ENCODE peak calls at places on chromosome 6, in nine cellular contexts. E, K, O, W, I, P, Y, X and J are unnamed samples. For H3K27me3 and H3K36me3, the result is how much of the 10 kb centered on the place peaks cover.

GRCh38 chr6:2111162-2111677 is 134.2 kb downstream of the GMDS start:
- DNase-seq in E (no peak), K (no peak), O (no peak), W (no peak), I (no peak), P (no peak), Y (no peak), X (no peak), J (no peak)

GRCh38 chr6:27183082-27183832 is 64.2 kb upstream of the PRSS16 start:
- DNase-seq in E (no peak), K (no peak), O (no peak), W (no peak), I (no peak), P (no peak), Y (no peak), X (peak), J (peak)

GRCh38 chr6:158060447-158061360 is 79.0 kb downstream of the SYNJ2 start:
- DNase-seq in E (peak), K (peak), O (no peak), W (no peak), I (peak), P (peak), Y (peak), X (peak), J (no peak)

GRCh38 chr6:28658475-28659249 is 133.0 kb downstream of the GPX5 start:
- DNase-seq in E (no peak), K (no peak), O (no peak), W (no peak), I (no peak), P (no peak), Y (no peak), X (no peak), J (peak)

GRCh38 chr6:129679250-129679649 is 30.7 kb downstream of the ARHGAP18 start:
- DNase-seq in E (no peak), K (no peak), O (no peak), W (no peak), I (no peak), P (no peak), Y (no peak), X (no peak), J (no peak)

GRCh38 chr6:168101201-168102092 is 22.4 kb upstream of the FRMD1 start:
- DNase-seq in E (no peak), K (peak), O (peak), W (no peak), I (no peak), P (peak), Y (no peak), X (no peak), J (peak)

GRCh38 chr6:21138359-21139094 is 455.0 kb upstream of the SOX4 start:
- DNase-seq in E (no peak), K (no peak), O (no peak), W (no peak), I (no peak), P (no peak), Y (no peak), X (no peak), J (no peak)

GRCh38 chr6:123565529-123565928 is 71.2 kb downstream of the TRDN start:
- DNase-seq in E (no peak), K (no peak), O (no peak), W (no peak), I (no peak), P (no peak), Y (no peak), X (no peak), J (no peak)

GRCh38 chr6:41071923-41072835 is at the start of gene OARD1:
- DNase-seq in E (peak), K (peak), O (peak), W (peak), I (peak), P (peak), Y (peak), X (peak), J (peak)

GRCh38 chr6:49410564-49410963 is 52.5 kb downstream of the MMUT start:
- DNase-seq in E (no peak), K (no peak), O (no peak), W (no peak), I (no peak), P (no peak), Y (no peak), X (no peak), J (no peak)

GRCh38 chr6:7568021-7568420 is 22.0 kb upstream of the SNRNP48 start:
- DNase-seq in E (no peak), K (no peak), O (no peak), W (no peak), I (no peak), P (no peak), Y (no peak), X (no peak), J (no peak)

GRCh38 chr6:156776841-156777576 is at the start of gene ARID1B:
- DNase-seq in E (peak), K (peak), O (peak), W (peak), I (peak), P (peak), Y (peak), X (peak), J (peak)

GRCh38 chr6:5851261-5851757 is 155.4 kb downstream of the NRN1 start:
- DNase-seq in E (no peak), K (peak), O (peak), W (no peak), I (peak), P (no peak), Y (no peak), X (peak), J (peak)

GRCh38 chr6:5401845-5402738 is 140.8 kb downstream of the FARS2 start:
- DNase-seq in E (no peak), K (no peak), O (no peak), W (no peak), I (no peak), P (no peak), Y (no peak), X (no peak), J (no peak)

GRCh38 chr6:15254074-15254975 is 8.5 kb downstream of the JARID2 start:
- DNase-seq in E (no peak), K (no peak), O (no peak), W (peak), I (no peak), P (no peak), Y (peak), X (no peak), J (peak)

GRCh38 chr6:9398794-9399373 is 963.5 kb upstream of the SLC35B3 start:
- DNase-seq in E (no peak), K (no peak), O (peak), W (peak), I (no peak), P (peak), Y (no peak), X (peak), J (peak)

GRCh38 chr6:37449984-37450383 is 17.0 kb downstream of the CMTR1 start:
- DNase-seq in E (no peak), K (no peak), O (no peak), W (no peak), I (no peak), P (no peak), Y (no peak), X (no peak), J (no peak)

GRCh38 chr6:150165020-150165702 is 22.3 kb downstream of the PPP1R14C start:
- DNase-seq in E (no peak), K (no peak), O (no peak), W (no peak), I (no peak), P (no peak), Y (no peak), X (no peak), J (no peak)

GRCh38 chr6:20403766-20404640 is 2.3 kb downstream of the E2F3 start:
- DNase-seq in E (peak), K (no peak), O (no peak), W (peak), I (no peak), P (no peak), Y (peak), X (peak), J (peak)

GRCh38 chr6:149032599-149033405 is 284.7 kb upstream of the TAB2 start:
- DNase-seq in E (no peak), K (no peak), O (no peak), W (no peak), I (peak), P (no peak), Y (peak), X (no peak), J (no peak)

GRCh38 chr6:79066828-79067227 is 11.2 kb downstream of the PHIP start:
- DNase-seq in E (no peak), K (no peak), O (no peak), W (no peak), I (no peak), P (no peak), Y (no peak), X (no peak), J (no peak)

GRCh38 chr6:63352587-63353281 is 33.0 kb upstream of the LGSN start:
- DNase-seq in E (no peak), K (no peak), O (no peak), W (no peak), I (peak), P (no peak), Y (no peak), X (peak), J (peak)

GRCh38 chr6:166257911-166258318 is 50.3 kb downstream of the PRR18 start:
- DNase-seq in E (no peak), K (no peak), O (no peak), W (no peak), I (no peak), P (no peak), Y (no peak), X (no peak), J (no peak)

GRCh38 chr6:166252601-166253000 is 55.6 kb downstream of the PRR18 start:
- DNase-seq in E (no peak), K (peak), O (peak), W (no peak), I (no peak), P (no peak), Y (no peak), X (no peak), J (no peak)

GRCh38 chr6:166251655-166252054 is 56.5 kb downstream of the PRR18 start:
- DNase-seq in E (no peak), K (no peak), O (no peak), W (no peak), I (no peak), P (no peak), Y (no peak), X (no peak), J (no peak)

GRCh38 chr6:166251196-166251595 is 57.0 kb downstream of the PRR18 start:
- DNase-seq in E (no peak), K (no peak), O (no peak), W (no peak), I (no peak), P (no peak), Y (no peak), X (no peak), J (no peak)

GRCh38 chr6:166253277-166254229 is 54.6 kb downstream of the PRR18 start:
- DNase-seq in E (no peak), K (peak), O (peak), W (peak), I (no peak), P (peak), Y (peak), X (no peak), J (peak)
- H3K27me3 ChIP-seq in E (under half), K (under half), O (half or more), W (under half), I (under half), P (under half), Y (under half), X (half or more), J (under half)

GRCh38 chr6:141562181-141562800 is 570.4 kb upstream of the GJE1 start:
- DNase-seq in E (no peak), K (peak), O (peak), W (peak), I (no peak), P (peak), Y (no peak), X (peak), J (peak)

GRCh38 chr6:141561154-141561553 is 571.6 kb upstream of the GJE1 start:
- DNase-seq in E (no peak), K (no peak), O (no peak), W (no peak), I (no peak), P (no peak), Y (no peak), X (no peak), J (no peak)

GRCh38 chr6:141562801-141563763 is 569.6 kb upstream of the GJE1 start:
- DNase-seq in E (no peak), K (peak), O (no peak), W (peak), I (peak), P (peak), Y (peak), X (peak), J (peak)
- H3K4me3 ChIP-seq in E (peak), K (peak), O (peak), W (peak), I (no peak), P (peak), Y (no peak), X (peak), J (no peak)

DNA sequence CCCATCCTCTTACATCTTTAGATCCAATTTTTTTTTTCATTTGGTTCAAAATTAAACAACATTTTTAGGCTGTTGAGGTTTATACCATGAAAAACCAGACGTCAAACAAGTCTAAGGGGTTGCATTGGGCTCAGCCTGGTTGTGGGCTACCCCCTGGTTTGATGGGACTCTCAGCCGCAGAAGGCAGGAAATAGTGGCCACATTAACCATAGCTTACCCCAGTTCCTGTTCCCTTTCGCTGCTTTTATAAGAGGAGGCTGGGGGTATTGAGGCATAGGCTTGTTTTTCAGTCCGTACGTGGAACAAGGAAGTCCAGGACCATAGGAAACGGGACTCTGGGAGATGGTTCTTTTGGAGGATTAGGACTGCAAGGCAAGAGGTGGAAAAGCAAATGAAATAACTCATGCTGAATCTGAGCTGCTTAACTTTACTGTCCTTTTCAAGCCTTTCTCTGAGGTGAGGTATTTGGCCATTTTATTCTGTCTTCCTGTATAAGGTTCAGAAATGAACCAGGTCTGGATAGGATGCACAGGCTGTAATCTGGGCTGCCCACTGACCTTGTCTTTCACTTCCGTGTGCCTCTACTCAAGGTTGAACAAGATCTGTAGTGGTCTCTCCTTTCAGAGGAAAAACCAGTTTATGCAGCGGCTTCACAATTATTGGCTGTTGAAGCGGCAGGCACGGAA is 7.7 kb downstream of the BRPF3 start:
- DNase-seq in E (no peak), K (no peak), O (no peak), W (no peak), I (no peak), P (no peak), Y (no peak), X (no peak), J (peak)
- H3K36me3 ChIP-seq in E (half or more), K (under half), O (under half), W (half or more), I (half or more), P (half or more), Y (half or more), X (half or more), J (under half)

DNA sequence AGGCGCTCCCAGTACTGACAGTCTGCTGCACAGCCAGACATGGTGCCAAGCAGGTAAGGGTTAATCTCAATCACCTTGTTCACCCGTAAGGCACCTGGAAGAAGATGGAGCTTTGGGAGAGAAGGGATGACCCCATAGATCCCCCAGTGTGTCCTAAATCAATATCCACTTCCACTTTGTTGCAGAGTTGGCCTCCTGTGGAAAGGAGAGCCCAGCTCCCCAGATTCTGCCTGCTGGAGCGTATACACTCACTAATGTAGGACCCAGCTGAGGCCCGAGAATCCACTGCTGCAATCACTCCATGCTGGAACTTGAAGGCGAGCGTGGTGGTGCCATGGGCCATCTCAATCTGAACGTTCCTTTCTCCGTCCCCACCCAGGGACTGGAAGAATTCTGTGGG is 1.2 kb downstream of the PSMB8 start:
- DNase-seq in E (no peak), K (no peak), O (no peak), W (no peak), I (no peak), P (no peak), Y (no peak), X (no peak), J (no peak)
- H3K27me3 ChIP-seq in E (under half), K (under half), O (under half), W (under half), I (under half), P (under half), Y (under half), X (under half), J (half or more)

GRCh38 chr6:34661379-34661778 is 35.2 kb downstream of the ILRUN start:
- DNase-seq in E (no peak), K (no peak), O (no peak), W (no peak), I (no peak), P (no peak), Y (no peak), X (no peak), J (no peak)
- H3K4me3 ChIP-seq in E (no peak), K (no peak), O (no peak), W (no peak), I (no peak), P (no peak), Y (no peak), X (no peak), J (no peak)

GRCh38 chr6:159683722-159684304 is 9.2 kb downstream of the SOD2 start:
- DNase-seq in E (no peak), K (no peak), O (no peak), W (no peak), I (no peak), P (no peak), Y (no peak), X (no peak), J (no peak)

GRCh38 chr6:159680104-159680503 is 12.9 kb downstream of the SOD2 start:
- DNase-seq in E (no peak), K (no peak), O (no peak), W (no peak), I (no peak), P (no peak), Y (no peak), X (no peak), J (no peak)

GRCh38 chr6:159681104-159681503 is 11.9 kb downstream of the SOD2 start:
- DNase-seq in E (no peak), K (no peak), O (no peak), W (no peak), I (no peak), P (no peak), Y (no peak), X (no peak), J (no peak)

GRCh38 chr6:159679091-159680077 is 13.7 kb downstream of the SOD2 start:
- DNase-seq in E (no peak), K (no peak), O (no peak), W (no peak), I (no peak), P (no peak), Y (peak), X (no peak), J (no peak)

GRCh38 chr6:159682265-159682664 is 10.8 kb downstream of the SOD2 start:
- DNase-seq in E (no peak), K (no peak), O (no peak), W (no peak), I (no peak), P (no peak), Y (no peak), X (no peak), J (no peak)
- H3K36me3 ChIP-seq in E (half or more), K (half or more), O (under half), W (under half), I (under half), P (half or more), Y (half or more), X (half or more), J (under half)

GRCh38 chr6:142746524-142746923 is 198.5 kb downstream of the HIVEP2 start:
- DNase-seq in E (no peak), K (no peak), O (no peak), W (peak), I (no peak), P (no peak), Y (no peak), X (peak), J (peak)
- H3K27me3 ChIP-seq in E (under half), K (under half), O (under half), W (under half), I (under half), P (under half), Y (under half), X (under half), J (under half)

GRCh38 chr6:109021870-109022269 is 72.8 kb downstream of the SESN1 start:
- DNase-seq in E (no peak), K (no peak), O (no peak), W (no peak), I (no peak), P (no peak), Y (no peak), X (no peak), J (no peak)
- H3K4me3 ChIP-seq in E (no peak), K (no peak), O (no peak), W (no peak), I (no peak), P (no peak), Y (no peak), X (no peak), J (no peak)

GRCh38 chr6:43502666-43503065 is 7.5 kb downstream of the LRRC73 start:
- DNase-seq in E (no peak), K (no peak), O (no peak), W (no peak), I (no peak), P (peak), Y (no peak), X (no peak), J (peak)

GRCh38 chr6:43504756-43505593 is 5.2 kb downstream of the LRRC73 start:
- DNase-seq in E (no peak), K (peak), O (no peak), W (no peak), I (no peak), P (peak), Y (no peak), X (no peak), J (peak)

GRCh38 chr6:43505718-43506117 is 4.4 kb downstream of the LRRC73 start:
- DNase-seq in E (no peak), K (peak), O (no peak), W (no peak), I (no peak), P (no peak), Y (no peak), X (no peak), J (peak)

GRCh38 chr6:43500921-43501320 is 9.2 kb downstream of the LRRC73 start:
- DNase-seq in E (no peak), K (no peak), O (no peak), W (no peak), I (no peak), P (no peak), Y (no peak), X (no peak), J (peak)

DNA sequence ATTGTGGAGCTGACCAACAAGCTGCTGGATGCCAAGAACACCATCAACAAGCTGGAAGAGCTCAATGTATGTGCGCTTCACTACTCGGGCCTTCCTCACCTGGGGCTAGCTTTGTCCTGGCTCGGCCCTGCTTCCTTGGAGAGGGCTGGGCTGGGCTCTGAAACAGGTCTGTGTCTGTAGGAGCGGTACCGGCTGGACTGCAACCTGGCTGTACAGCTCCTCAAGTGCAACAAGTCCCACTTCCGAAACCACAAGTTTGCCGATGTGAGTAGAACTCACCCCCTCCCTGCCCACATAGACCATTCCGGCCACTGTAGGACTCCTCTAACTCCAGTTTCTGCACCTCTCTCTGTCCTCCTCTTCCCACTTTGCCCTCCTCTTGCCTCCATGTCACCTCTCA is 6.7 kb downstream of the LRRC73 start:
- DNase-seq in E (no peak), K (no peak), O (no peak), W (no peak), I (no peak), P (peak), Y (no peak), X (no peak), J (no peak)
- H3K36me3 ChIP-seq in E (half or more), K (half or more), O (under half), W (under half), I (under half), P (half or more), Y (under half), X (half or more), J (under half)